ENCODE peak calls at places on chromosomes 4 and X, in four cellular contexts. T is mucosa of descending colon, D is stomach, J is spleen. L is an unnamed sample.

GRCh38 chrX:153926863-153927685 is 1.0 kb upstream of the ARHGAP4 start:
- DNase-seq in T (peak; percentile 71), D (peak; percentile 57), J (peak; percentile 96), L (peak; percentile 52)

GRCh38 chr4:23171971-23172370 is 479.2 kb downstream of the GBA3 start:
- DNase-seq in T (no peak), D (no peak), J (no peak), L (no peak)

GRCh38 chr4:46648088-46648744 is 258.3 kb upstream of the GABRA2 start:
- DNase-seq in T (peak; percentile 33), D (no peak), J (no peak), L (peak; percentile 6)

GRCh38 chr4:173448919-173449641 is 50.2 kb upstream of the SCRG1 start:
- DNase-seq in T (no peak), D (no peak), J (no peak), L (no peak)

GRCh38 chr4:75327804-75328512 is 186.2 kb downstream of the RCHY1 start:
- DNase-seq in T (no peak), D (no peak), J (no peak), L (peak; percentile 30)

GRCh38 chrX:1231850-1232505 is 19.5 kb upstream of the CRLF2 start:
- DNase-seq in T (no peak), D (no peak), J (no peak), L (no peak)

GRCh38 chr4:3283483-3283882 is 9.3 kb upstream of the RGS12 start:
- DNase-seq in T (no peak), D (peak; percentile 1), J (no peak), L (no peak)

GRCh38 chrX:138986866-138987265 is 275.3 kb upstream of the FGF13 start:
- DNase-seq in T (no peak), D (no peak), J (no peak), L (no peak)

GRCh38 chrX:96919672-96920071 is 36.0 kb downstream of the RPA4 start:
- DNase-seq in T (no peak), D (no peak), J (no peak), L (no peak)

GRCh38 chrX:154529206-154529612 is 13.2 kb upstream of the FAM3A start:
- DNase-seq in T (no peak), D (no peak), J (no peak), L (no peak)

GRCh38 chr4:77190053-77190452 is 33.0 kb downstream of the CCNG2 start:
- DNase-seq in T (no peak), D (no peak), J (no peak), L (no peak)

GRCh38 chrX:133290076-133290475 is 71.9 kb upstream of the TFDP3 start:
- DNase-seq in T (no peak), D (no peak), J (no peak), L (no peak)

GRCh38 chr4:6891436-6892170 is 18.0 kb upstream of the TBC1D14 start:
- DNase-seq in T (no peak), D (peak; percentile 24), J (no peak), L (no peak)

GRCh38 chr4:3522651-3523050 is 9.6 kb downstream of the LRPAP1 start:
- DNase-seq in T (peak; percentile 20), D (no peak), J (no peak), L (no peak)

GRCh38 chrX:11540532-11541377 is 125.0 kb downstream of the ARHGAP6 start:
- DNase-seq in T (peak; percentile 11), D (no peak), J (no peak), L (no peak)

GRCh38 chr4:138669479-138670165 is 346.0 kb upstream of the NOCT start:
- DNase-seq in T (no peak), D (no peak), J (no peak), L (no peak)

GRCh38 chr4:145960012-145960411 is 21.4 kb upstream of the ZNF827 start:
- DNase-seq in T (no peak), D (no peak), J (no peak), L (no peak)

DNA sequence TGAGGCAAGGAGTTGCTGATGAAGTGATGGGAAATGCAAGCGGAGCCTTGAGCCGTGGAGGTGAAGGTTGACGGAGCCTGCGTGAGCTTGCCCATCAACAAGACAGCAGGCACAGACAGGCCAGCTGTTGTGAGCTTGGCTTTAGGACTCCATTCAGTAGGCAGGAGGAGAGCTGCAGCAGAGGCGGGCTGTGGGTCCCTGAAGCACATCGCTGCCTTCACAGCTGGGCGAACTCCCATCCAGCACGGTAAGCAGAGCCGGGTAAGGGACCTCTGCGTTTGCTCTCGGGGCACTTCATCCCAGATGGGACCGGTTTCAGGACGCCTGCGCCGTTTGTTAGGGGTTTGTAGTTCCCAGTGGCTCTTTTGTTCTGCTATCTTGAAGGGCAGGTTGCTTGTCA is 54.8 kb upstream of the CLDN34 start:
- DNase-seq in T (no peak), D (no peak), J (no peak), L (no peak)
- H3K4me3 ChIP-seq in T (no peak overlapping the region), D (no peak overlapping the region), J (no peak overlapping the region), L (no peak overlapping the region)

DNA sequence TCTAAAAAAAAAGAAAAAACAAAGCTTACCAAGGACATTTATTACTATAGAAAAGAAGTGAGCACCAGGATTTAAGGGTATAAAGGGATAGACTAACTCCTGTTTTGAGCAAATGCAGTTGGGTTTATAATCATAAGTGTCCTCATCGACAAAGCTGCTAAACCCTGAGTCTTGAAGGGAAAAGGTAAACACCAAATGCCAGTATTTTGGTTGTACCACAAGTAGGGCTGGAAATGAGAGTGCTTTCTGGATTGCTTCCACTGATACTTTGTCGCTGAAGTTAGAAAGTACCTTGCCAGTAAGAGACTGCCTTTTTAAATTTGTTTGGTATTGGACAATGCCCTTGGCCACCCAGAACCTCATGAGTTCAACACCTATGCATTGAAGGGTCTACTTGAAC is 53.7 kb downstream of the WDFY3 start:
- DNase-seq in T (no peak), D (no peak), J (no peak), L (no peak)
- H3K4me3 ChIP-seq in T (no peak overlapping the region), D (no peak overlapping the region), J (no peak overlapping the region), L (no peak overlapping the region)

GRCh38 chr4:108529984-108530901 is 90.1 kb upstream of the RPL34 start:
- DNase-seq in T (no peak), D (no peak), J (no peak), L (no peak)

GRCh38 chr4:108532187-108532586 is 88.2 kb upstream of the RPL34 start:
- DNase-seq in T (peak; percentile 31), D (no peak), J (no peak), L (no peak)

GRCh38 chr4:108529102-108529501 is 91.3 kb upstream of the RPL34 start:
- DNase-seq in T (no peak), D (no peak), J (no peak), L (no peak)

GRCh38 chr4:108533245-108533844 is 87.0 kb upstream of the RPL34 start:
- DNase-seq in T (no peak), D (no peak), J (no peak), L (peak; percentile 13)

GRCh38 chr4:108531461-108531860 is 88.9 kb upstream of the RPL34 start:
- DNase-seq in T (no peak), D (no peak), J (no peak), L (no peak)
- H3K4me3 ChIP-seq in T (no peak overlapping the region), D (no peak overlapping the region), J (no peak overlapping the region), L (no peak overlapping the region)

DNA sequence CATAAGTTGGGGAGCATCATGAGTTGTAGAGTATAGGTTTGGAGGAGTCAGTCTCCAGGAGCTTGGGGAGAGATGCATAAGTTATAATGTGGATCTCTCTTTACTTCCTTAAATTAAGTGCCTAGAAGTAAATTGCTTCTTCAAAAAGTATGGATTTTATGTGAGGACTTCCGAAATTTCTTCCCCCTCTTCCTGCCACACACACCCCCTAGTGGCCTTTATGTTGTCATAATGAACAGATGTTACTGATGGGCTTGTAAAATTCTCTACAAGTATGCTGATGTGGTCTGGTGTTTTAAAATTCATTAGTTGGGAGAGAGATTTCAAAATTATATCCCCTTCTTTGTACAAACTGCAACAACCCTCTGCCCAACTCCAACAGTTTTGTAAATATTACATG is 2.3 kb upstream of the METTL14 start:
- DNase-seq in T (no peak), D (no peak), J (no peak), L (no peak)
- H3K4me3 ChIP-seq in T (no peak overlapping the region), D (no peak overlapping the region), J (no peak overlapping the region), L (no peak overlapping the region)

L was measured in body of pancreas.